ENCODE peak calls at places on chromosome 9, in eight cellular contexts. Y is LHCN-M2, V is activated gamma-delta T cell treated with Interleukin-2 at 50 U/mL for 16 hours, U is H54, O is anterior cingulate cortex, A is kidney, F is putamen, W is GM10248. H is an unnamed sample.

GRCh38 chr9:21506910-21507795 is 25.0 kb upstream of the IFNE start:
- DNase-seq in Y (peak), V (no peak), U (no peak), O (no peak), A (no peak), F (no peak), W (no peak), H (no peak)

GRCh38 chr9:503331-503730 is 288.7 kb downstream of the DOCK8 start:
- DNase-seq in Y (no peak), V (no peak), U (no peak), O (no peak), A (no peak), F (no peak), W (no peak), H (no peak)

GRCh38 chr9:115945009-115945431 is 208.6 kb upstream of the PAPPA start:
- DNase-seq in Y (no peak), V (no peak), U (no peak), O (no peak), A (no peak), F (no peak), W (no peak), H (no peak)

GRCh38 chr9:137893670-137894069 is 16.1 kb downstream of the CACNA1B start:
- DNase-seq in Y (no peak), V (no peak), U (no peak), O (no peak), A (no peak), F (peak), W (no peak), H (no peak)

GRCh38 chr9:90616806-90617205 is 25.8 kb downstream of the DIRAS2 start:
- DNase-seq in Y (no peak), V (no peak), U (no peak), O (no peak), A (no peak), F (no peak), W (no peak), H (no peak)

GRCh38 chr9:123509646-123510045 is 153.6 kb downstream of the CRB2 start:
- DNase-seq in Y (no peak), V (no peak), U (no peak), O (no peak), A (no peak), F (no peak), W (no peak), H (no peak)

GRCh38 chr9:128823903-128824406 is 5.6 kb downstream of the SPOUT1 start:
- DNase-seq in Y (no peak), V (no peak), U (no peak), O (no peak), A (no peak), F (no peak), W (no peak), H (no peak)

GRCh38 chr9:37417857-37418618 is 4.5 kb upstream of the GRHPR start:
- DNase-seq in Y (no peak), V (no peak), U (no peak), O (no peak), A (peak), F (no peak), W (no peak), H (no peak)

GRCh38 chr9:134826336-134827246 is 54.0 kb upstream of the FCN2 start:
- DNase-seq in Y (no peak), V (no peak), U (no peak), O (no peak), A (no peak), F (no peak), W (no peak), H (no peak)

GRCh38 chr9:89312154-89312616 is 1.2 kb downstream of the CKS2 start:
- DNase-seq in Y (peak), V (no peak), U (no peak), O (no peak), A (no peak), F (no peak), W (no peak), H (no peak)

GRCh38 chr9:69036319-69036718 is 767 bp downstream of the FXN start:
- DNase-seq in Y (no peak), V (no peak), U (no peak), O (no peak), A (no peak), F (no peak), W (peak), H (no peak)

GRCh38 chr9:89408628-89409101 is 89.2 kb downstream of the SEMA4D start:
- DNase-seq in Y (no peak), V (peak), U (no peak), O (peak), A (peak), F (no peak), W (no peak), H (peak)

GRCh38 chr9:110821064-110821463 is 152.5 kb downstream of the MUSK start:
- DNase-seq in Y (no peak), V (no peak), U (no peak), O (no peak), A (no peak), F (no peak), W (peak), H (no peak)

GRCh38 chr9:11893331-11893730 is 799.9 kb upstream of the TYRP1 start:
- DNase-seq in Y (no peak), V (no peak), U (peak), O (no peak), A (no peak), F (no peak), W (no peak), H (no peak)

GRCh38 chr9:14323083-14323968 is 9.4 kb upstream of the NFIB start:
- DNase-seq in Y (no peak), V (no peak), U (no peak), O (no peak), A (no peak), F (no peak), W (no peak), H (no peak)

GRCh38 chr9:132728497-132728896 is 58.2 kb downstream of the GTF3C4 start:
- DNase-seq in Y (no peak), V (no peak), U (no peak), O (no peak), A (no peak), F (no peak), W (no peak), H (no peak)

GRCh38 chr9:76617510-76618194 is 146.6 kb upstream of the PCA3 start:
- DNase-seq in Y (no peak), V (no peak), U (no peak), O (no peak), A (no peak), F (no peak), W (no peak), H (no peak)

GRCh38 chr9:72807765-72808445 is 144.9 kb downstream of the ALDH1A1 start:
- DNase-seq in Y (peak), V (no peak), U (no peak), O (no peak), A (no peak), F (no peak), W (peak), H (no peak)

H was measured in T-cell.